ENCODE peak calls at places on chromosomes 3 and 15, in six cellular contexts. One of them, this sample, is unnamed.

GRCh38 chr15:81279621-81280051 is 44.3 kb downstream of the STARD5 start:
- DNase-seq in H9: peak; percentile 20
- DNase-seq in neuronal stem cell: no peak
- DNase-seq in H1: no peak
- DNase-seq in mesenchymal stem cell: peak; percentile 43
- DNase-seq in trophoblast cell: no peak
- DNase-seq in this sample: no peak

GRCh38 chr15:68615301-68615700 is 36.5 kb downstream of the CORO2B start:
- DNase-seq in mesenchymal stem cell: no peak
- DNase-seq in neuronal stem cell: no peak
- DNase-seq in H1: no peak
- DNase-seq in H9: no peak
- DNase-seq in trophoblast cell: no peak
- DNase-seq in this sample: no peak

GRCh38 chr3:140715035-140715434 is 37.2 kb downstream of the TRIM42 start:
- DNase-seq in H1: no peak
- DNase-seq in trophoblast cell: no peak
- DNase-seq in H9: no peak
- DNase-seq in neuronal stem cell: no peak
- DNase-seq in mesenchymal stem cell: no peak
- DNase-seq in this sample: no peak

GRCh38 chr3:123453675-123454074 is 4.8 kb upstream of the ADCY5 start:
- DNase-seq in mesenchymal stem cell: no peak
- DNase-seq in H1: no peak
- DNase-seq in trophoblast cell: no peak
- DNase-seq in neuronal stem cell: no peak
- DNase-seq in H9: no peak
- DNase-seq in this sample: no peak

GRCh38 chr3:183180765-183181295 is 18.3 kb upstream of the LAMP3 start:
- DNase-seq in H9: no peak
- DNase-seq in neuronal stem cell: no peak
- DNase-seq in trophoblast cell: no peak
- DNase-seq in mesenchymal stem cell: no peak
- DNase-seq in H1: peak; percentile 49
- DNase-seq in this sample: no peak

GRCh38 chr15:66766282-66767228 is 64.5 kb downstream of the SMAD6 start:
- DNase-seq in trophoblast cell: no peak
- DNase-seq in H1: no peak
- DNase-seq in neuronal stem cell: no peak
- DNase-seq in mesenchymal stem cell: peak; percentile 60
- DNase-seq in H9: no peak
- DNase-seq in this sample: peak; percentile 84

GRCh38 chr15:58182460-58183163 is 44.4 kb downstream of the AQP9 start:
- DNase-seq in H9: peak; percentile 78
- DNase-seq in trophoblast cell: peak; percentile 68
- DNase-seq in H1: peak; percentile 73
- DNase-seq in neuronal stem cell: peak; percentile 51
- DNase-seq in mesenchymal stem cell: peak; percentile 40
- DNase-seq in this sample: peak; percentile 41

GRCh38 chr3:100540791-100541334 is 48.4 kb downstream of the TMEM45A start:
- DNase-seq in mesenchymal stem cell: no peak
- DNase-seq in H1: no peak
- DNase-seq in neuronal stem cell: no peak
- DNase-seq in trophoblast cell: no peak
- DNase-seq in H9: no peak
- DNase-seq in this sample: no peak

GRCh38 chr3:149566296-149566945 is 91.4 kb downstream of the WWTR1 start:
- DNase-seq in H9: no peak
- DNase-seq in neuronal stem cell: no peak
- DNase-seq in trophoblast cell: no peak
- DNase-seq in mesenchymal stem cell: peak; percentile 74
- DNase-seq in H1: no peak
- DNase-seq in this sample: peak; percentile 47

GRCh38 chr3:8767667-8768363 is 1.6 kb downstream of the OXTR start:
- DNase-seq in trophoblast cell: peak; percentile 64
- DNase-seq in neuronal stem cell: no peak
- DNase-seq in H9: peak; percentile 80
- DNase-seq in mesenchymal stem cell: no peak
- DNase-seq in H1: peak; percentile 78
- DNase-seq in this sample: no peak

GRCh38 chr3:133038731-133039398 is 674 bp downstream of the TMEM108 start:
- DNase-seq in mesenchymal stem cell: no peak
- DNase-seq in neuronal stem cell: peak; percentile 42
- DNase-seq in H1: peak; percentile 73
- DNase-seq in H9: peak; percentile 54
- DNase-seq in trophoblast cell: peak; percentile 76
- DNase-seq in this sample: no peak

GRCh38 chr15:73127302-73127936 is 75.2 kb downstream of the NEO1 start:
- DNase-seq in H1: peak; percentile 55
- DNase-seq in mesenchymal stem cell: peak; percentile 58
- DNase-seq in neuronal stem cell: peak; percentile 26
- DNase-seq in trophoblast cell: peak; percentile 65
- DNase-seq in H9: peak; percentile 50
- DNase-seq in this sample: peak; percentile 30

GRCh38 chr3:187750041-187750512 is 4.8 kb upstream of the BCL6 start:
- DNase-seq in H1: peak; percentile 65
- DNase-seq in mesenchymal stem cell: peak; percentile 94
- DNase-seq in neuronal stem cell: peak; percentile 70
- DNase-seq in trophoblast cell: peak; percentile 98
- DNase-seq in H9: peak; percentile 89
- DNase-seq in this sample: peak; percentile 42

GRCh38 chr15:89197503-89197971 is 23.8 kb downstream of the RLBP1 start:
- DNase-seq in H1: peak; percentile 73
- DNase-seq in neuronal stem cell: peak; percentile 80
- DNase-seq in H9: peak; percentile 75
- DNase-seq in mesenchymal stem cell: no peak
- DNase-seq in trophoblast cell: no peak
- DNase-seq in this sample: no peak

GRCh38 chr3:99659965-99660364 is 21.6 kb downstream of the COL8A1 start:
- DNase-seq in H1: no peak
- DNase-seq in neuronal stem cell: no peak
- DNase-seq in H9: no peak
- DNase-seq in trophoblast cell: peak; percentile 5
- DNase-seq in mesenchymal stem cell: peak; percentile 95
- DNase-seq in this sample: no peak

GRCh38 chr3:185561958-185562357 is 9.6 kb upstream of the LIPH start:
- DNase-seq in neuronal stem cell: no peak
- DNase-seq in H9: no peak
- DNase-seq in mesenchymal stem cell: no peak
- DNase-seq in trophoblast cell: no peak
- DNase-seq in H1: peak; percentile 30
- DNase-seq in this sample: no peak

GRCh38 chr3:29711255-29711771 is 430.4 kb downstream of the RBMS3 start:
- DNase-seq in H9: no peak
- DNase-seq in mesenchymal stem cell: no peak
- DNase-seq in trophoblast cell: no peak
- DNase-seq in neuronal stem cell: no peak
- DNase-seq in H1: no peak
- DNase-seq in this sample: no peak

GRCh38 chr3:141093971-141094401 is 42.8 kb downstream of the SPSB4 start:
- DNase-seq in trophoblast cell: no peak
- DNase-seq in mesenchymal stem cell: no peak
- DNase-seq in H9: no peak
- DNase-seq in H1: no peak
- DNase-seq in neuronal stem cell: no peak
- DNase-seq in this sample: no peak

GRCh38 chr15:95087253-95087609 is 855.9 kb downstream of the MCTP2 start:
- DNase-seq in neuronal stem cell: no peak
- DNase-seq in H1: no peak
- DNase-seq in trophoblast cell: peak; percentile 67
- DNase-seq in H9: no peak
- DNase-seq in mesenchymal stem cell: peak; percentile 69
- DNase-seq in this sample: peak; percentile 43

GRCh38 chr3:52809149-52809548 is 14.6 kb downstream of the ITIH3 start:
- DNase-seq in mesenchymal stem cell: no peak
- DNase-seq in H1: no peak
- DNase-seq in neuronal stem cell: no peak
- DNase-seq in trophoblast cell: no peak
- DNase-seq in H9: no peak
- DNase-seq in this sample: no peak

GRCh38 chr3:87503901-87504498 is 227.6 kb upstream of the POU1F1 start:
- DNase-seq in H9: peak; percentile 26
- DNase-seq in neuronal stem cell: peak; percentile 23
- DNase-seq in mesenchymal stem cell: peak; percentile 43
- DNase-seq in trophoblast cell: peak; percentile 82
- DNase-seq in H1: no peak
- DNase-seq in this sample: peak; percentile 36

GRCh38 chr3:16124636-16125035 is 49.8 kb upstream of the GALNT15 start:
- DNase-seq in trophoblast cell: no peak
- DNase-seq in H9: no peak
- DNase-seq in neuronal stem cell: no peak
- DNase-seq in H1: no peak
- DNase-seq in mesenchymal stem cell: peak; percentile 96
- DNase-seq in this sample: peak; percentile 100

GRCh38 chr3:88219138-88219792 is 69.5 kb downstream of the C3orf38 start:
- DNase-seq in H1: peak; percentile 66
- DNase-seq in trophoblast cell: peak; percentile 56
- DNase-seq in H9: peak; percentile 80
- DNase-seq in neuronal stem cell: peak; percentile 64
- DNase-seq in mesenchymal stem cell: peak; percentile 59
- DNase-seq in this sample: peak; percentile 49

GRCh38 chr3:194250104-194251002 is 100.8 kb downstream of the CPN2 start:
- DNase-seq in neuronal stem cell: no peak
- DNase-seq in mesenchymal stem cell: peak; percentile 78
- DNase-seq in trophoblast cell: no peak
- DNase-seq in H1: peak; percentile 33
- DNase-seq in H9: no peak
- DNase-seq in this sample: peak; percentile 25

GRCh38 chr15:43776101-43776717 is 557 bp downstream of the ELL3 start:
- DNase-seq in H1: peak; percentile 84
- DNase-seq in trophoblast cell: peak; percentile 34
- DNase-seq in neuronal stem cell: peak; percentile 14
- DNase-seq in mesenchymal stem cell: no peak
- DNase-seq in H9: peak; percentile 73
- DNase-seq in this sample: no peak

GRCh38 chr3:177744873-177745646 is 547.8 kb upstream of the TBL1XR1 start:
- DNase-seq in H9: no peak
- DNase-seq in H1: no peak
- DNase-seq in mesenchymal stem cell: peak; percentile 38
- DNase-seq in trophoblast cell: peak; percentile 77
- DNase-seq in neuronal stem cell: no peak
- DNase-seq in this sample: peak; percentile 74

GRCh38 chr3:160564205-160564922 is 1.0 kb downstream of the KPNA4 start:
- DNase-seq in H1: no peak
- DNase-seq in H9: no peak
- DNase-seq in neuronal stem cell: peak; percentile 14
- DNase-seq in trophoblast cell: no peak
- DNase-seq in mesenchymal stem cell: peak; percentile 28
- DNase-seq in this sample: no peak

GRCh38 chr3:113058188-113058587 is 67.4 kb downstream of the GTPBP8 start:
- DNase-seq in mesenchymal stem cell: no peak
- DNase-seq in H9: no peak
- DNase-seq in trophoblast cell: no peak
- DNase-seq in neuronal stem cell: no peak
- DNase-seq in H1: no peak
- DNase-seq in this sample: no peak

GRCh38 chr3:63538912-63539311 is 113.6 kb upstream of the SNTN start:
- DNase-seq in trophoblast cell: no peak
- DNase-seq in H1: no peak
- DNase-seq in H9: no peak
- DNase-seq in mesenchymal stem cell: no peak
- DNase-seq in neuronal stem cell: no peak
- DNase-seq in this sample: no peak

GRCh38 chr15:76109046-76109445 is 49.3 kb downstream of the TMEM266 start:
- DNase-seq in mesenchymal stem cell: no peak
- DNase-seq in H9: no peak
- DNase-seq in H1: no peak
- DNase-seq in neuronal stem cell: no peak
- DNase-seq in trophoblast cell: no peak
- DNase-seq in this sample: no peak
- H3K14ac ChIP-seq in mesenchymal stem cell: no peak overlapping the region
- H3K14ac ChIP-seq in H9: no peak overlapping the region
- H3K14ac ChIP-seq in H1: no peak overlapping the region
- H3K14ac ChIP-seq in neuronal stem cell: no peak overlapping the region
- H3K14ac ChIP-seq in trophoblast cell: no peak overlapping the region
- H3K14ac ChIP-seq in this sample: no peak overlapping the region

GRCh38 chr3:105610473-105610872 is 243.8 kb downstream of the ALCAM start:
- DNase-seq in mesenchymal stem cell: no peak
- DNase-seq in trophoblast cell: peak; percentile 28
- DNase-seq in neuronal stem cell: no peak
- DNase-seq in H9: no peak
- DNase-seq in H1: no peak
- DNase-seq in this sample: no peak
- H3K14ac ChIP-seq in mesenchymal stem cell: no peak overlapping the region
- H3K14ac ChIP-seq in trophoblast cell: no peak overlapping the region
- H3K14ac ChIP-seq in neuronal stem cell: no peak overlapping the region
- H3K14ac ChIP-seq in H9: no peak overlapping the region
- H3K14ac ChIP-seq in H1: no peak overlapping the region
- H3K14ac ChIP-seq in this sample: no peak overlapping the region

DNA sequence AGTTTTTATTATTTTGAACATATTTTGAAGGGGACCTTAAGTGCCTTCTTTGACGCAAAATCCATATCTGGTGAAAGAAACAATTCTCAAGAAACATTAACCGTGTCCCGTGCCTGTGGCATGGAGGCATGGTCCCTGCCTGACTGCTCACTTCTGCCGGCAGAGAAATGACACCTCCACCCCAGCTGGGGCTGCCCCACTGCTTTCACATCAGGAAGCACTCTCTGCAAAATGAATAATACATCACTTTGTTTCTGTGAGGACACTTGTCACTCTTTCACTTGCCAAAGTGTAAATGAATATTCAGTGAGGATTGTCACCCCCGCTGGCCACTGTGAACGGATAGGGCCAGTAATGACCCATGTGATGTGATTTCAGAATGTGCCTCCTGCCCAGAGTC is 31.1 kb upstream of the SLC24A5 start:
- DNase-seq in neuronal stem cell: no peak
- DNase-seq in mesenchymal stem cell: no peak
- DNase-seq in H1: no peak
- DNase-seq in H9: no peak
- DNase-seq in trophoblast cell: no peak
- DNase-seq in this sample: no peak
- H3K14ac ChIP-seq in neuronal stem cell: no peak overlapping the region
- H3K14ac ChIP-seq in mesenchymal stem cell: no peak overlapping the region
- H3K14ac ChIP-seq in H1: no peak overlapping the region
- H3K14ac ChIP-seq in H9: no peak overlapping the region
- H3K14ac ChIP-seq in trophoblast cell: no peak overlapping the region
- H3K14ac ChIP-seq in this sample: no peak overlapping the region

GRCh38 chr15:97875025-97875512 is 85.4 kb upstream of the ARRDC4 start:
- DNase-seq in H9: no peak
- DNase-seq in neuronal stem cell: no peak
- DNase-seq in mesenchymal stem cell: no peak
- DNase-seq in trophoblast cell: no peak
- DNase-seq in H1: no peak
- DNase-seq in this sample: no peak

GRCh38 chr15:97875513-97876285 is 84.8 kb upstream of the ARRDC4 start:
- DNase-seq in H1: no peak
- DNase-seq in neuronal stem cell: no peak
- DNase-seq in mesenchymal stem cell: no peak
- DNase-seq in trophoblast cell: peak; percentile 25
- DNase-seq in H9: peak; percentile 59
- DNase-seq in this sample: no peak

GRCh38 chr15:97870771-97871170 is 89.7 kb upstream of the ARRDC4 start:
- DNase-seq in H9: no peak
- DNase-seq in mesenchymal stem cell: no peak
- DNase-seq in trophoblast cell: no peak
- DNase-seq in neuronal stem cell: no peak
- DNase-seq in H1: no peak
- DNase-seq in this sample: no peak

GRCh38 chr15:97868964-97869363 is 91.5 kb upstream of the ARRDC4 start:
- DNase-seq in H9: no peak
- DNase-seq in neuronal stem cell: no peak
- DNase-seq in mesenchymal stem cell: no peak
- DNase-seq in H1: no peak
- DNase-seq in trophoblast cell: no peak
- DNase-seq in this sample: no peak

GRCh38 chr15:97874139-97874538 is 86.4 kb upstream of the ARRDC4 start:
- DNase-seq in mesenchymal stem cell: no peak
- DNase-seq in H9: no peak
- DNase-seq in trophoblast cell: no peak
- DNase-seq in neuronal stem cell: no peak
- DNase-seq in H1: no peak
- DNase-seq in this sample: no peak
- H3K14ac ChIP-seq in mesenchymal stem cell: no peak overlapping the region
- H3K14ac ChIP-seq in H9: no peak overlapping the region
- H3K14ac ChIP-seq in trophoblast cell: no peak overlapping the region
- H3K14ac ChIP-seq in neuronal stem cell: no peak overlapping the region
- H3K14ac ChIP-seq in H1: no peak overlapping the region
- H3K14ac ChIP-seq in this sample: no peak overlapping the region

This sample was measured in IMR-90.